ENCODE peak calls at places on chromosomes 7 and 10, in eight cellular contexts. G, T, J, M, I, A, H and S are unnamed samples.

GRCh38 chr7:154902600-154903082 is 100.3 kb downstream of the PAXIP1 start:
- DNase-seq in G (no peak), T (no peak), J (no peak), M (no peak), I (no peak), A (no peak), H (no peak), S (no peak)

GRCh38 chr10:131201741-131202515 is 109.6 kb downstream of the TCERG1L start:
- DNase-seq in G (no peak), T (no peak), J (no peak), M (no peak), I (no peak), A (no peak), H (no peak), S (no peak)

GRCh38 chr7:78254397-78255055 is 456.0 kb downstream of the PHTF2 start:
- DNase-seq in G (no peak), T (no peak), J (no peak), M (no peak), I (no peak), A (no peak), H (no peak), S (no peak)

GRCh38 chr7:21999896-22000295 is 54.2 kb upstream of the CDCA7L start:
- DNase-seq in G (no peak), T (no peak), J (no peak), M (no peak), I (no peak), A (peak), H (no peak), S (no peak)

GRCh38 chr7:37027557-37028341 is 303.5 kb upstream of the AOAH start:
- DNase-seq in G (no peak), T (no peak), J (no peak), M (no peak), I (no peak), A (no peak), H (no peak), S (no peak)

GRCh38 chr10:117667831-117668230 is 125.3 kb downstream of the EMX2 start:
- DNase-seq in G (no peak), T (no peak), J (no peak), M (no peak), I (no peak), A (no peak), H (no peak), S (no peak)

GRCh38 chr10:2951235-2951835 is 116.0 kb upstream of the PFKP start:
- DNase-seq in G (no peak), T (no peak), J (no peak), M (no peak), I (no peak), A (no peak), H (no peak), S (no peak)

GRCh38 chr10:68303849-68304412 is 27.9 kb upstream of the HNRNPH3 start:
- DNase-seq in G (no peak), T (no peak), J (no peak), M (no peak), I (peak), A (no peak), H (no peak), S (no peak)

GRCh38 chr7:84999450-84999849 is 187.4 kb downstream of the SEMA3D start:
- DNase-seq in G (no peak), T (no peak), J (no peak), M (no peak), I (no peak), A (no peak), H (no peak), S (no peak)

GRCh38 chr10:12965571-12965970 is 35.9 kb downstream of the CCDC3 start:
- DNase-seq in G (no peak), T (no peak), J (no peak), M (peak), I (no peak), A (no peak), H (no peak), S (peak)

GRCh38 chr10:3067045-3067858 is at the start of gene PFKP:
- DNase-seq in G (no peak), T (peak), J (no peak), M (no peak), I (peak), A (no peak), H (no peak), S (no peak)

GRCh38 chr7:29811597-29811996 is 5.3 kb downstream of the WIPF3 start:
- DNase-seq in G (no peak), T (no peak), J (no peak), M (no peak), I (no peak), A (no peak), H (no peak), S (no peak)

GRCh38 chr10:130215076-130215917 is 79.1 kb downstream of the GLRX3 start:
- DNase-seq in G (no peak), T (no peak), J (peak), M (no peak), I (no peak), A (no peak), H (no peak), S (no peak)

GRCh38 chr10:1243486-1244182 is 187.4 kb downstream of the WDR37 start:
- DNase-seq in G (no peak), T (no peak), J (no peak), M (no peak), I (no peak), A (no peak), H (no peak), S (no peak)

GRCh38 chr7:65722361-65722792 is 150.5 kb upstream of the VKORC1L1 start:
- DNase-seq in G (no peak), T (peak), J (no peak), M (peak), I (peak), A (peak), H (peak), S (no peak)

GRCh38 chr7:143018931-143019330 is 8.0 kb downstream of the OR9A2 start:
- DNase-seq in G (no peak), T (no peak), J (no peak), M (peak), I (no peak), A (no peak), H (no peak), S (no peak)

GRCh38 chr7:55177589-55178261 is 158.9 kb downstream of the EGFR start:
- DNase-seq in G (no peak), T (no peak), J (no peak), M (peak), I (peak), A (peak), H (peak), S (no peak)

GRCh38 chr10:12340371-12340770 is 9.0 kb upstream of the CAMK1D start:
- DNase-seq in G (no peak), T (no peak), J (no peak), M (no peak), I (no peak), A (no peak), H (no peak), S (no peak)

GRCh38 chr7:157972914-157973313 is 614.7 kb downstream of the PTPRN2 start:
- DNase-seq in G (no peak), T (no peak), J (no peak), M (no peak), I (no peak), A (no peak), H (no peak), S (no peak)

GRCh38 chr10:94850766-94851165 is 87.7 kb upstream of the CYP2C9 start:
- DNase-seq in G (no peak), T (no peak), J (no peak), M (no peak), I (no peak), A (no peak), H (no peak), S (no peak)

GRCh38 chr7:155292680-155293226 is 4.9 kb upstream of the INSIG1 start:
- DNase-seq in G (no peak), T (no peak), J (no peak), M (no peak), I (no peak), A (no peak), H (no peak), S (no peak)

GRCh38 chr10:36671607-36672006 is 453.8 kb upstream of the ANKRD30A start:
- DNase-seq in G (peak), T (no peak), J (no peak), M (peak), I (no peak), A (peak), H (no peak), S (no peak)

GRCh38 chr7:111090834-111091233 is at the start of gene LRRN3:
- DNase-seq in G (no peak), T (no peak), J (peak), M (peak), I (no peak), A (peak), H (peak), S (no peak)

GRCh38 chr10:113961261-113961938 is 82.3 kb upstream of the ADRB1 start:
- DNase-seq in G (no peak), T (peak), J (no peak), M (no peak), I (peak), A (no peak), H (no peak), S (no peak)

GRCh38 chr7:137032436-137032835 is 164.0 kb downstream of the CHRM2 start:
- DNase-seq in G (no peak), T (no peak), J (no peak), M (no peak), I (no peak), A (peak), H (no peak), S (no peak)

GRCh38 chr10:10038358-10038757 is 979.3 kb upstream of the CELF2 start:
- DNase-seq in G (no peak), T (no peak), J (no peak), M (peak), I (no peak), A (no peak), H (no peak), S (peak)

GRCh38 chr7:311131-311680 is 21.2 kb downstream of the FOXL3 start:
- DNase-seq in G (no peak), T (no peak), J (no peak), M (no peak), I (no peak), A (no peak), H (no peak), S (no peak)

GRCh38 chr10:23693895-23694294 is 255.0 kb downstream of the OTUD1 start:
- DNase-seq in G (no peak), T (peak), J (no peak), M (no peak), I (no peak), A (no peak), H (no peak), S (no peak)

GRCh38 chr7:55021951-55022617 is 3.3 kb downstream of the EGFR start:
- DNase-seq in G (no peak), T (no peak), J (no peak), M (no peak), I (no peak), A (peak), H (no peak), S (no peak)

GRCh38 chr7:131595699-131596098 is 39.3 kb upstream of the PODXL start:
- DNase-seq in G (no peak), T (no peak), J (no peak), M (no peak), I (no peak), A (no peak), H (no peak), S (no peak)

GRCh38 chr10:18472977-18473376 is 178.4 kb downstream of the NSUN6 start:
- DNase-seq in G (no peak), T (no peak), J (no peak), M (no peak), I (no peak), A (no peak), H (no peak), S (no peak)

GRCh38 chr10:66746711-66747110 is 179.1 kb upstream of the LRRTM3 start:
- DNase-seq in G (no peak), T (no peak), J (no peak), M (no peak), I (no peak), A (peak), H (no peak), S (no peak)

DNA sequence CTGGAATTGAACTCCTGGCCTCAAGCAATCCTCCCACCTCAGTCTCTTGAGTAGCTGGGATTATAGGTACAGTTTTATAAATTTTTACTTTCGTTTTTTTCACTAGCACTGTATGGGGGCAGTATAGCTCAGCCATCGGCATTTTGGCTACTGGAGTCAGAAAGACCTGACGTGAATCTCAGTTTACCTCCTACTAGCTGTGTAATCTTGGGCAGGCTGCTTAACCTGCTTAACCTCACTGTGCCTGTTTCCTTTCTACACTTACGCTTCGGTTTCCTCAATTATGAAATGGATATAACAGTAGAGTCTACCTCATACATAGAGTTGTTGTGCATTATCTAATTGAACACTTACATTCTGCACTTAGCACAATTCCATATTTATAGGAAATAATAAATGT is 16.7 kb downstream of the STN1 start:
- DNase-seq in G (no peak), T (no peak), J (no peak), M (no peak), I (no peak), A (no peak), H (no peak), S (no peak)
- TF ChIP-seq CTCF in G (no peak), T (no peak), J (no peak), M (no peak), I (no peak), A (no peak), H (no peak), S (no peak)

DNA sequence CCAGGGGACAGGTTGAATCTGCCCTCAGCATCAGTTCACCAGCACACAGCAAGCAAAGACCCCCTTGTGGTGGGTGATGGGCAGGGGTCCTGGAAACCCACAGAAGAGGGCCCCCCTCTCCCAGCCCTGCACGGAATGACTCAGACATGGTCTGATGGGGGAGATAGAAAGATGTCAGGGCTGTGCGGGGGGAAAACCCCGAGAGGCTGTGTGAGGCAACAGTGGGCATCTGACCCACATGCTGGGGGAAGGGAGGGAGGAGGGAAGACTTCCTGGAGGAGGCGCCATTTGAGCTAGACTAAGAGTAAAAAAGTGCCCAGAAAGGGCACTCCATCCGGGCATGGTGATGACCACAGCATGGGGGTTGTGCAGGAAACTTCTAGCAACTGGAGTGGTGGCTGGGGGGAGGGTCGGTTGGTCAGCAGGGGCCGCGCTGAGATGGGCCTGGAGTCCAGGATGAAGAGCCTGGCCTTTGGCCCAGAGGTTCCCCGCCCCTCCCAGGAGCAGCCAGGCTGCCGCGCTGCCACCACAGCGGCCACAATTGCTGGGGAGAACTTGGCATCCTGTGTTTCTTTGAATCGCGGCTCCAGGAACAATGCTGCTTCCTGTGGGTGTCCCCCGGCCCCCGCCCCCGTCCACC is 2.5 kb downstream of the LFNG start:
- DNase-seq in G (no peak), T (peak), J (no peak), M (peak), I (peak), A (no peak), H (no peak), S (no peak)
- TF ChIP-seq CTCF in G (no peak), T (no peak), J (no peak), M (no peak), I (no peak), A (no peak), H (no peak), S (no peak)

DNA sequence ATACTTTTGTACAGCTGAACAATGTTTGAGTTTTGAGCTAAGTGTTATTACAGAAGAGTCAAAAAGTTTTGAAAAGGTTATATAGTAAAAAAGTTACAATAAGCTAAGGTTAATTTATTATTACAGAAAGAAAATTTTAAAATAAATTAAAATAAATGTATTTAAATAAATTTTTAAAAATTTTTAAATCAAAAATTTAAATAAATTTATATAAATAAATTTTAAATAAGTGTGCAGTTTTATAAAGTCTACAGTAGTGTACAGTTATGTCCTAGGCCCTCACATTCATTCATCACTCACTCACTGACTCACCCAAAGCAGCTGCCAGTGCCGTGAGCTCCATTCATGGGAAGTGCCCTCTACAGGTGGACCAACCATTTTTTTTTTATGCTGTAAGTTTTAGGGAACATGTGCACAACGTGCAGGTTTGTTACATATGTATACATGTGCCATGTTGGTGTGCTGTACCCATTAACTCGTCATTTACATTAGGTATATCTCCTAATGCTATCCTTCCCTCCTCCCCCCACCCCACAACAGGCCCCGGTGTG is 462.9 kb upstream of the ZMIZ1 start:
- DNase-seq in G (no peak), T (no peak), J (no peak), M (peak), I (no peak), A (no peak), H (no peak), S (no peak)
- TF ChIP-seq CTCF in G (peak), T (no peak), J (no peak), M (no peak), I (no peak), A (peak), H (peak), S (no peak)

GRCh38 chr10:34667177-34667576 is 147.9 kb downstream of the PARD3 start:
- DNase-seq in G (no peak), T (peak), J (no peak), M (no peak), I (no peak), A (no peak), H (no peak), S (no peak)

GRCh38 chr10:34670101-34670500 is 145.0 kb downstream of the PARD3 start:
- DNase-seq in G (no peak), T (peak), J (no peak), M (no peak), I (no peak), A (no peak), H (no peak), S (no peak)

GRCh38 chr10:34669079-34669478 is 146.0 kb downstream of the PARD3 start:
- DNase-seq in G (no peak), T (no peak), J (no peak), M (no peak), I (no peak), A (no peak), H (no peak), S (no peak)

GRCh38 chr10:34664706-34665105 is 150.4 kb downstream of the PARD3 start:
- DNase-seq in G (no peak), T (no peak), J (no peak), M (no peak), I (no peak), A (no peak), H (no peak), S (no peak)

DNA sequence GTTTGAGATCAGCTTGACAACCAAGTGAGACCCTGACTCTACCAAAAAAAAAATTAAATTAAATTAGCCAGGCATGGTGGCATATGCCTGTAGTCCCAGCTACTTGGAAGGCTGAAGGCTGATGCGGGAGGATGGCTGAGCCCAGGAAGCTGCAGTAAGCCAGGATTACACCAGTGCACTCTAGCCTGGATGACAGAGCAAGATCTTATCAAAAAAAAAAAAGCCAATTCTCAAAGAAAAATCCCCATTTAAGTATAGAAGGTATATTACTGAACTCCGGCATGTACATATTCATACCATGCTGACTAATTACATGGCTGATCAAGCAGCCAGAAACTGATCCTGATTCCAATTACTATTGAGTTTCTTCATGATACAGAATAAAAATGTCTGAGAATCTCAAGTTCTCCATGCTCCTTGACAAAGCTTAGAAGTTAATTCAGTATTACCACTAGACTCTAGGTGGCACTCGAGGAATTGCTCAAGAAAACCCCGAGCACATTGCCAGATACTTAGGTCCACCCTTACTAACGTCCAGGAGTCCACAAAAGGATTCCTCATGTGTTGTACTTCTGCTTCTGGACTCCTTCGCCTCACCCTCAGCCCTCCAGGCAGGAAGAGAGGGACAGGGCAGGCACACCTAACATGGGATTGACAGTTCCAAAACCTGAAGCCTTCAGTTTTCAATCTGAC is 148.9 kb downstream of the PARD3 start:
- DNase-seq in G (peak), T (peak), J (peak), M (peak), I (peak), A (peak), H (peak), S (peak)
- TF ChIP-seq CTCF in G (peak), T (peak), J (peak), M (peak), I (peak), A (peak), H (peak), S (peak)

GRCh38 chr7:123637203-123637602 is 18.5 kb upstream of the LMOD2 start:
- DNase-seq in G (no peak), T (no peak), J (no peak), M (no peak), I (no peak), A (no peak), H (no peak), S (no peak)
- TF ChIP-seq CTCF in G (peak), T (no peak), J (no peak), M (peak), I (no peak), A (peak), H (no peak), S (no peak)

GRCh38 chr10:86685893-86686632 is 17.8 kb downstream of the LDB3 start:
- DNase-seq in G (no peak), T (no peak), J (no peak), M (no peak), I (no peak), A (no peak), H (no peak), S (no peak)

GRCh38 chr10:86685416-86685815 is 17.1 kb downstream of the LDB3 start:
- DNase-seq in G (no peak), T (no peak), J (no peak), M (no peak), I (no peak), A (no peak), H (no peak), S (no peak)

GRCh38 chr10:86681722-86682386 is 13.5 kb downstream of the LDB3 start:
- DNase-seq in G (no peak), T (no peak), J (no peak), M (no peak), I (no peak), A (no peak), H (no peak), S (no peak)

GRCh38 chr10:86682675-86683074 is 14.4 kb downstream of the LDB3 start:
- DNase-seq in G (no peak), T (no peak), J (no peak), M (no peak), I (no peak), A (no peak), H (no peak), S (no peak)

GRCh38 chr10:86684305-86684704 is 16.0 kb downstream of the LDB3 start:
- DNase-seq in G (peak), T (no peak), J (peak), M (peak), I (peak), A (no peak), H (no peak), S (no peak)
- TF ChIP-seq CTCF in G (peak), T (no peak), J (peak), M (peak), I (peak), A (peak), H (peak), S (peak)